ENCODE peak calls at places on chromosomes 3 and 15, in five cellular contexts. M, N, Q, V and G are unnamed samples.

GRCh38 chr15:83475551-83475950 is 28.4 kb downstream of the SH3GL3 start:
- DNase-seq in M (peak; percentile 23), N (no peak), Q (peak; percentile 40), V (no peak), G (no peak)

GRCh38 chr3:13451301-13451673 is 28.8 kb upstream of the HDAC11 start:
- DNase-seq in M (no peak), N (no peak), Q (peak; percentile 70), V (peak; percentile 28), G (peak; percentile 26)

GRCh38 chr15:98085003-98085639 is 124.6 kb downstream of the ARRDC4 start:
- DNase-seq in M (peak; percentile 65), N (peak; percentile 40), Q (peak; percentile 72), V (peak; percentile 41), G (no peak)

GRCh38 chr15:25701716-25702465 is 161.2 kb downstream of the ATP10A start:
- DNase-seq in M (peak; percentile 9), N (no peak), Q (peak; percentile 42), V (no peak), G (no peak)

GRCh38 chr3:14598143-14598569 is 53.4 kb upstream of the CCDC174 start:
- DNase-seq in M (peak; percentile 45), N (no peak), Q (peak; percentile 46), V (no peak), G (no peak)

GRCh38 chr3:128923607-128924385 is 44.4 kb downstream of the ACAD9 start:
- DNase-seq in M (no peak), N (no peak), Q (no peak), V (no peak), G (no peak)

GRCh38 chr15:45858491-45858890 is 223.7 kb downstream of the SQOR start:
- DNase-seq in M (no peak), N (no peak), Q (no peak), V (no peak), G (no peak)

GRCh38 chr3:136545664-136546266 is 206.4 kb downstream of the STAG1 start:
- DNase-seq in M (peak; percentile 48), N (no peak), Q (peak; percentile 40), V (no peak), G (no peak)

GRCh38 chr15:66740802-66741201 is 38.8 kb downstream of the SMAD6 start:
- DNase-seq in M (no peak), N (no peak), Q (peak; percentile 86), V (peak; percentile 76), G (no peak)

GRCh38 chr3:45611619-45612018 is 17.1 kb downstream of the LIMD1 start:
- DNase-seq in M (peak; percentile 35), N (no peak), Q (no peak), V (no peak), G (no peak)

GRCh38 chr15:27868828-27869404 is 230.2 kb downstream of the OCA2 start:
- DNase-seq in M (no peak), N (no peak), Q (no peak), V (no peak), G (no peak)

GRCh38 chr3:69063636-69064035 is 11.5 kb upstream of the TMF1 start:
- DNase-seq in M (no peak), N (no peak), Q (no peak), V (no peak), G (no peak)
- H3K4me3 ChIP-seq in M (no peak overlapping the region), N (no peak overlapping the region), Q (no peak overlapping the region), V (no peak overlapping the region), G (no peak overlapping the region)

GRCh38 chr3:12002912-12003311 is 1.3 kb upstream of the SYN2 start:
- DNase-seq in M (no peak), N (no peak), Q (no peak), V (no peak), G (no peak)

GRCh38 chr3:12004741-12005513 is 739 bp downstream of the SYN2 start:
- DNase-seq in M (no peak), N (no peak), Q (no peak), V (no peak), G (no peak)

GRCh38 chr3:12005951-12006625 is 1.9 kb downstream of the SYN2 start:
- DNase-seq in M (no peak), N (no peak), Q (no peak), V (no peak), G (no peak)
- H3K4me3 ChIP-seq in M (no peak overlapping the region), N (no peak overlapping the region), Q (no peak overlapping the region), V (no peak overlapping the region), G (no peak overlapping the region)

GRCh38 chr15:29093065-29093435 is 176.6 kb downstream of the NSMCE3 start:
- DNase-seq in M (no peak), N (no peak), Q (no peak), V (peak; percentile 10), G (no peak)
- H3K4me3 ChIP-seq in M (no peak overlapping the region), N (no peak overlapping the region), Q (no peak overlapping the region), V (no peak overlapping the region), G (no peak overlapping the region)

GRCh38 chr3:184604039-184604955 is 42.7 kb downstream of the EPHB3 start:
- DNase-seq in M (no peak), N (no peak), Q (peak; percentile 48), V (no peak), G (no peak)

GRCh38 chr3:184601576-184602405 is 40.2 kb downstream of the EPHB3 start:
- DNase-seq in M (no peak), N (no peak), Q (no peak), V (peak; percentile 16), G (no peak)

GRCh38 chr3:184603156-184604030 is 41.8 kb downstream of the EPHB3 start:
- DNase-seq in M (no peak), N (no peak), Q (no peak), V (no peak), G (no peak)

GRCh38 chr3:184602406-184603155 is 41.0 kb downstream of the EPHB3 start:
- DNase-seq in M (no peak), N (no peak), Q (no peak), V (no peak), G (no peak)

DNA sequence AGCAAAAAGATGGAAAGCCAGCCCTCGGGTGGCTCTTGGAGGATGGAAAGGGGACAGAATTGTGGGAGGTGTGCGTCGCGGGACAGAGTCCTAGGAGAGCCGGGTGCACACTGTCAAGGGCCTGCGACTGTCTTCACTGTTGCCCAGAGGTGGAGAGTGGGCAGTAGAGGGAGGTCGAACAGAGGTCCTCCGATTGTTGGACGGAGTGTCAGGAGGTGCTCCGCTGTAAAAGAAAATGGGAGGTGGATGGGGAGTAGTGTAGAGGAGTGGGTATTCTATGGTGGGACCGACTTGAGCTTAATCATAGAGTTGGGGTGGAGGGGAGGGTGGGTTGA is 43.3 kb downstream of the EPHB3 start:
- DNase-seq in M (no peak), N (no peak), Q (no peak), V (peak; percentile 4), G (no peak)
- H3K4me3 ChIP-seq in M (no peak overlapping the region), N (no peak overlapping the region), Q (no peak overlapping the region), V (no peak overlapping the region), G (no peak overlapping the region)